ENCODE peak calls at places on chromosomes 12 and 14, in seven cellular contexts. I is astrocyte of the spinal cord; Z is nephron progenitor cell; X is pancreas; P is mucosa of descending colon; K is breast epithelium; S is CD8-positive, alpha-beta T cell. M is an unnamed sample.

GRCh38 chr12:33439587-33440011 is at the start of gene SYT10:
- DNase-seq in S (no peak), Z (peak; percentile 74), K (no peak), P (no peak), X (no peak), I (peak; percentile 26), M (no peak)

GRCh38 chr12:47999816-48000215 is 4.5 kb downstream of the COL2A1 start:
- DNase-seq in Z (no peak), X (no peak), K (no peak), S (no peak), I (no peak), P (no peak), M (no peak)

GRCh38 chr14:91333640-91334039 is 84.0 kb downstream of the CCDC88C start:
- DNase-seq in S (no peak), Z (no peak), K (no peak), X (no peak), I (no peak), P (no peak), M (no peak)

GRCh38 chr14:76780360-76780759 is 19.1 kb downstream of the VASH1 start:
- DNase-seq in I (no peak), X (no peak), S (no peak), P (no peak), K (peak; percentile 8), Z (no peak), M (no peak)

GRCh38 chr14:50677527-50678063 is 9.5 kb upstream of the SAV1 start:
- DNase-seq in S (no peak), K (peak; percentile 59), P (no peak), I (peak; percentile 64), Z (no peak), X (no peak), M (peak; percentile 39)

GRCh38 chr12:12715459-12716150 is 1.6 kb upstream of the CDKN1B start:
- DNase-seq in P (no peak), I (peak; percentile 34), K (no peak), S (no peak), X (no peak), Z (no peak), M (no peak)

GRCh38 chr12:44227601-44228000 is 391.7 kb downstream of the TMEM117 start:
- DNase-seq in S (no peak), X (no peak), P (no peak), Z (no peak), I (no peak), K (no peak), M (no peak)

GRCh38 chr12:123936956-123937706 is 35.5 kb downstream of the CCDC92 start:
- DNase-seq in S (no peak), K (no peak), I (no peak), P (no peak), X (no peak), Z (no peak), M (no peak)

GRCh38 chr12:128817115-128818015 is 6.4 kb downstream of the SLC15A4 start:
- DNase-seq in Z (no peak), I (peak; percentile 76), K (peak; percentile 53), P (no peak), S (no peak), X (peak; percentile 73), M (peak; percentile 22)

GRCh38 chr12:99911076-99911475 is 73.7 kb downstream of the ANKS1B start:
- DNase-seq in K (peak; percentile 37), I (peak; percentile 83), X (no peak), S (no peak), P (no peak), Z (peak; percentile 4), M (peak; percentile 90)

GRCh38 chr14:92026548-92027190 is 13.2 kb downstream of the TRIP11 start:
- DNase-seq in Z (no peak), X (no peak), P (no peak), K (no peak), I (no peak), S (no peak), M (no peak)

GRCh38 chr14:32078030-32078793 is 1.1 kb downstream of the ARHGAP5 start:
- DNase-seq in Z (peak; percentile 12), S (peak; percentile 15), P (peak; percentile 47), I (peak; percentile 50), K (peak; percentile 39), X (peak; percentile 30), M (peak; percentile 9)

GRCh38 chr12:102569803-102570202 is 89.4 kb upstream of the IGF1 start:
- DNase-seq in K (no peak), S (no peak), I (no peak), P (no peak), X (no peak), Z (no peak), M (no peak)

GRCh38 chr12:24228371-24228770 is 278.9 kb upstream of the SOX5 start:
- DNase-seq in P (no peak), S (no peak), I (no peak), Z (no peak), X (no peak), K (no peak), M (no peak)

GRCh38 chr14:98162829-98163228 is 1109.2 kb downstream of the BCL11B start:
- DNase-seq in P (no peak), Z (no peak), S (no peak), I (no peak), X (no peak), K (no peak), M (no peak)

GRCh38 chr14:76828339-76829015 is 2.3 kb downstream of the LRRC74A start:
- DNase-seq in K (no peak), P (no peak), S (no peak), Z (no peak), I (no peak), X (peak; percentile 94), M (no peak)

GRCh38 chr12:3795096-3795799 is 42.3 kb upstream of the CRACR2A start:
- DNase-seq in X (no peak), S (no peak), Z (no peak), P (no peak), I (no peak), K (no peak), M (no peak)

GRCh38 chr14:104107101-104107581 is 21.6 kb downstream of the ASPG start:
- DNase-seq in K (no peak), Z (peak; percentile 19), S (no peak), I (no peak), P (peak; percentile 48), X (peak; percentile 14), M (no peak)

GRCh38 chr14:20427231-20428009 is 8.5 kb downstream of the KLHL33 start:
- DNase-seq in K (no peak), P (no peak), S (no peak), I (peak; percentile 66), X (no peak), Z (no peak), M (peak; percentile 46)

GRCh38 chr14:29927596-29928341 is at the start of gene PRKD1:
- DNase-seq in S (no peak), I (peak; percentile 75), X (peak; percentile 78), K (no peak), P (peak; percentile 54), Z (peak; percentile 84), M (peak; percentile 41)

DNA sequence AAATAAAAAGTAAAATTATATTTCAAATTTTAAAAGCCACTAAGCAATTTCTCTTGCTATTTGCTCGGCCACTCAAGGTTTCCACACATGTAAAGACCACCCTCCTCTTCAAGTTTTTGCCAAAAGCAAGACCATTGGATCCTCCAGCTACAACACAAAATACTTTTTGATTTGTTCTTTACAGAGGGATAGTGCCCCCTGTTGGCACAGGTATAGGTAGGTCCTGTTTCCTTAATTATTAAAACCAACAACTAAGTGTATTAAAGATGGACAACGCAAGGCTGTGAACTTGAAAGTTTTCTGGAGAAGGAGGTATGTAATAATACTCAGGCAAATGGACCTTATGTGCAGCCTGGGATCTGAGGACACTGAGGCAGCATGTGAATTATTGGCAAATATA is 23.8 kb downstream of the ATP6V1D start:
- DNase-seq in X (no peak), S (no peak), K (no peak), I (peak; percentile 34), Z (no peak), P (no peak), M (peak; percentile 19)
- TF ChIP-seq CTCF in X (no peak), S (peak; percentile 35), K (no peak), I (peak; percentile 50), Z (peak; percentile 52), P (no peak), M (peak; percentile 80)

GRCh38 chr12:52141306-52141705 is 50.5 kb downstream of the KRT80 start:
- DNase-seq in I (no peak), K (no peak), S (no peak), Z (no peak), X (no peak), P (no peak), M (no peak)
- TF ChIP-seq CTCF in I (peak; percentile 10), K (no peak), S (no peak), Z (peak; percentile 14), X (no peak), P (no peak), M (peak; percentile 38)

DNA sequence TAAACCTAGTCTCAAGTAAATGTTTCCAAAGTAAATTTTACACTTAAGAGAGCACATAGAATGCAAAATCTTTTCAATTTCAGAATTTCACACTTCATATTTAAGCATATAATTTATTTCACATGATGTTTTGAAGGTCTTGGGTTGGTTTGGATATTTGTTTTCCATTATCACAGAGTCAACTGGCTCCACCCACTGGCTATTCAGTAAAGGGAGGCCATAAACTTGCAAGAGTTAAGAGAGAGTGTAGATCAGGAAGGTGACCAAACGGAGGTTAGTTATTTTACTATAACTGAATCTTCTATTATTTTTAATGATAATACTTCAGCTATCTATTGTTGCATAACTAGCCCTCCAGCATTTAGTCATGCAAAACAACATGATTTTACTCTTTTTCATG is 6.2 kb upstream of the CPNE8 start:
- DNase-seq in K (no peak), I (no peak), Z (no peak), S (no peak), P (no peak), X (no peak), M (no peak)
- TF ChIP-seq CTCF in K (no peak), I (no peak), Z (no peak), S (no peak), P (no peak), X (no peak), M (no peak)

GRCh38 chr12:6324936-6325750 is 14.7 kb downstream of the PLEKHG6 start:
- DNase-seq in P (no peak), S (no peak), Z (no peak), X (no peak), K (no peak), I (no peak), M (no peak)

GRCh38 chr12:6328045-6328779 is 13.7 kb downstream of the TNFRSF1A start:
- DNase-seq in Z (no peak), X (no peak), P (no peak), I (no peak), K (no peak), S (no peak), M (no peak)

GRCh38 chr12:6327159-6327558 is 14.7 kb downstream of the TNFRSF1A start:
- DNase-seq in X (no peak), Z (no peak), P (no peak), K (no peak), I (no peak), S (no peak), M (no peak)

GRCh38 chr12:6327591-6328041 is 14.3 kb downstream of the TNFRSF1A start:
- DNase-seq in S (no peak), K (no peak), P (no peak), I (no peak), Z (no peak), X (no peak), M (no peak)

DNA sequence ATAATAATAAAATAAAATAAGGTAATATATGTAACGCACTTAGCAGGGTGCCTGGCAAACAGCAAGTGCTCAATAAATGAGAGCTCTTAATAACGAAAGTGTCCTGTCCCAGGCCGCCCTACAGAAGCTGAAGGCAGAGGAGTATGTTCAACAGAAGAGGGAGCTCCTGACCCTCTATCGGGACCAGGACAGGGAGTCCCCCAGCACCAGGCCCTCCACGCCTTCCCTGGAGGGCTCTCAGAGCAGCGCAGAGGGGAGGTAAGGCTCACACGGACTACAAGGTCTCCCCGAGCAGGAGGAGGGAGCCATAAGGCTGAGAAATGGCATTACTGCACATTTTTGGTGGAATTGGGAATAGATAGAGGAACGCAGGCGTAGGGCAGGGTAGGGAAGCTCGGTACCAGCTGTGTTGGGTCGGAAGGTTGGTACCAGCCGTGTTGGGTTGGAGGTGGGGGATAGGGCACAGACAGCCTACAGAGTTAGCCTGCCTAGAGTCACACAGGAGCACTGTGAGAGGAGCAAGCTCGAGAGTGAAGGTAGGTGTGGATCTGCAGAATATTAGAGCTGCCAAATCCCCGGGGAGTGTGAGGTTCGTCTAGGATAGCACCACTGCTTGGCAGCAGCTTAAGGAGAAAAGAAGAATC is 15.4 kb downstream of the TNFRSF1A start:
- DNase-seq in P (no peak), X (no peak), K (no peak), S (no peak), I (peak; percentile 59), Z (peak; percentile 52), M (no peak)
- TF ChIP-seq CTCF in P (no peak), X (peak; percentile 9), K (peak; percentile 39), S (no peak), I (peak; percentile 46), Z (peak; percentile 41), M (peak; percentile 58)